ENCODE peak calls at places on chromosomes 6 and 20, in six cellular contexts. D is H1, X is trophoblast cell, I is H9, V is mesendoderm, J is neuronal stem cell. C is an unnamed sample.

GRCh38 chr6:4973972-4974885 is 29.6 kb downstream of the RPP40 start:
- DNase-seq in V (peak), X (no peak), D (peak), J (peak), I (peak), C (peak)

GRCh38 chr20:49712918-49713778 is 530 bp downstream of the B4GALT5 start:
- DNase-seq in J (no peak), V (peak), I (peak), D (peak), X (no peak), C (peak)

GRCh38 chr20:48761023-48761785 is 66.6 kb downstream of the PREX1 start:
- DNase-seq in X (no peak), D (no peak), J (no peak), V (no peak), I (no peak), C (no peak)

GRCh38 chr20:59948828-59949720 is 8.9 kb downstream of the FAM217B start:
- DNase-seq in I (no peak), V (peak), X (no peak), J (no peak), D (no peak), C (peak)

GRCh38 chr20:42706762-42707161 is 482.9 kb downstream of the PTPRT start:
- DNase-seq in J (no peak), I (no peak), D (no peak), V (no peak), X (no peak), C (no peak)

GRCh38 chr20:4709261-4710105 is 12.2 kb upstream of the PRND start:
- DNase-seq in J (no peak), I (no peak), V (no peak), X (no peak), D (no peak), C (no peak)

GRCh38 chr6:33905081-33905609 is 101.3 kb upstream of the MLN start:
- DNase-seq in I (no peak), D (no peak), V (no peak), X (no peak), J (no peak), C (no peak)

GRCh38 chr20:15496501-15497039 is 1076.7 kb downstream of the KIF16B start:
- DNase-seq in V (peak), I (no peak), X (no peak), D (no peak), J (no peak), C (no peak)

GRCh38 chr20:16062661-16063591 is 510.3 kb downstream of the KIF16B start:
- DNase-seq in I (no peak), D (no peak), V (peak), J (no peak), X (no peak), C (no peak)

GRCh38 chr6:4687989-4688947 is 87.9 kb upstream of the CDYL start:
- DNase-seq in I (no peak), J (no peak), X (peak), D (no peak), V (no peak), C (peak)

GRCh38 chr6:159979136-159979874 is 10.4 kb downstream of the IGF2R start:
- DNase-seq in V (peak), I (no peak), X (peak), D (no peak), J (no peak), C (peak)

GRCh38 chr6:73585566-73586415 is 65.0 kb upstream of the EEF1A1 start:
- DNase-seq in X (peak), D (no peak), J (no peak), I (peak), V (peak), C (peak)

GRCh38 chr20:32572271-32572968 is 12.7 kb downstream of the NOL4L start:
- DNase-seq in V (no peak), J (no peak), I (no peak), X (no peak), D (no peak), C (no peak)

GRCh38 chr6:21500314-21500713 is 93.2 kb upstream of the SOX4 start:
- DNase-seq in D (no peak), V (no peak), J (no peak), X (no peak), I (no peak), C (no peak)

GRCh38 chr6:143953922-143954321 is 54.1 kb downstream of the PLAGL1 start:
- DNase-seq in I (no peak), D (no peak), J (no peak), V (peak), X (no peak), C (no peak)
- H2AK5ac ChIP-seq in I (no peak), D (no peak), J (no peak), V (no peak), X (no peak), C (no peak)

DNA sequence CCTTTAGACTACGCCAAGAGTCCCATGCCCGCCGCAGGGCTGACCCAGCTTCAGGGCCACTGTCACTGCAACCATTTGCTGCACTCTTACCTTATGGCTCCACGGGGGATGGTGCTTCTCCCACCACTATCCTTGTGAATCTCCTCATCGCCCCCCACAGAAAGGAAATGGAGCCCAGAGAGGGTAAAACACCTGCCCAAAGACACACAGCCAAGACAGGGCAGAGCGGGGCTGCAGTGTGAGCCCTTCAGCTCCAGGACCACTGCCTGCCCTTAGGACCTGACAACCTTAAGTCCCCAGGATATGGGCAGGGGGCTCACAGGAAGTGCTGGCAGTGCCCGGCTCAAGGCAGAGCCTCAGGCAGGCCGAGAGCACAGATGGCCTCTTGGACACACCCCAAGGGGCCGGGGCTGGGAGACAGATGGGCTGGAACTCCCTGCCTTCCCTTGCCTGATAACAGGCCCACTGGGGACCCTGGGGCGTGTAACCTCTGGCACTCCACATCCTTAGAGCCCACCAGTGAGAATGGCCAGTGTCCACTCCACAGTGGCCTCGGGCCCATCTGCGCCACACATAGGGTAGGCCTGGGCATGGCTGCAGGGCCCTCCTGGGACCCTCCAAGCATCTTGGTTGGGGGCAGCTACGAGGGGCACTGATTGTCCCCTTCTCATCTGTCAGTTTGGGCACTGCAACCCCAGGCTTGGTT is 265.2 kb downstream of the TAF4 start:
- DNase-seq in X (no peak), J (no peak), V (no peak), D (no peak), I (no peak), C (no peak)
- H2AK5ac ChIP-seq in X (no peak), J (peak), V (no peak), D (no peak), I (no peak), C (no peak)

DNA sequence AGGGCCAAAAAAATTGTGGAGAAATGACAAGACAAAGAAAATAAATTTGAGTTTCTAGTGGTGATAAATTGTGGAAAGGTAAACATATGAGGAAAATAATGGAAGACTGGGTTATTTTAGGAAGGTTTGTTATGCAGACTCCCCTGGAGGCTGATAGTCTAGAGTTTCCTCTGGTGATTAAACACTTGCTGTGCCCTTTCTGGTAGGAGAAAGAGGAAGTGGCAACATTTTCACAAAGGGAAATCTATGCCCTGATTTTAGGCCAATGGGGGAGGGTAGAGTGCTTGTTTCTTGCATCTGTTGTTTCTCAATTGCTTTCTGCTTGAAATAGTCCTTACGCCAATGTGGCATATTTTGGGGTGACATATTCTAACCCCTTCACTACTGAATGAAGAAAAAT is 129.1 kb upstream of the DOK5 start:
- DNase-seq in X (no peak), J (no peak), V (no peak), I (no peak), D (no peak), C (no peak)
- H2AK5ac ChIP-seq in X (no peak), J (no peak), V (no peak), I (no peak), D (no peak), C (no peak)

GRCh38 chr6:85193339-85193738 is 256.5 kb upstream of the NT5E start:
- DNase-seq in X (no peak), V (no peak), I (no peak), J (no peak), D (no peak), C (no peak)
- H2AK5ac ChIP-seq in X (no peak), V (no peak), I (no peak), J (no peak), D (no peak), C (no peak)

DNA sequence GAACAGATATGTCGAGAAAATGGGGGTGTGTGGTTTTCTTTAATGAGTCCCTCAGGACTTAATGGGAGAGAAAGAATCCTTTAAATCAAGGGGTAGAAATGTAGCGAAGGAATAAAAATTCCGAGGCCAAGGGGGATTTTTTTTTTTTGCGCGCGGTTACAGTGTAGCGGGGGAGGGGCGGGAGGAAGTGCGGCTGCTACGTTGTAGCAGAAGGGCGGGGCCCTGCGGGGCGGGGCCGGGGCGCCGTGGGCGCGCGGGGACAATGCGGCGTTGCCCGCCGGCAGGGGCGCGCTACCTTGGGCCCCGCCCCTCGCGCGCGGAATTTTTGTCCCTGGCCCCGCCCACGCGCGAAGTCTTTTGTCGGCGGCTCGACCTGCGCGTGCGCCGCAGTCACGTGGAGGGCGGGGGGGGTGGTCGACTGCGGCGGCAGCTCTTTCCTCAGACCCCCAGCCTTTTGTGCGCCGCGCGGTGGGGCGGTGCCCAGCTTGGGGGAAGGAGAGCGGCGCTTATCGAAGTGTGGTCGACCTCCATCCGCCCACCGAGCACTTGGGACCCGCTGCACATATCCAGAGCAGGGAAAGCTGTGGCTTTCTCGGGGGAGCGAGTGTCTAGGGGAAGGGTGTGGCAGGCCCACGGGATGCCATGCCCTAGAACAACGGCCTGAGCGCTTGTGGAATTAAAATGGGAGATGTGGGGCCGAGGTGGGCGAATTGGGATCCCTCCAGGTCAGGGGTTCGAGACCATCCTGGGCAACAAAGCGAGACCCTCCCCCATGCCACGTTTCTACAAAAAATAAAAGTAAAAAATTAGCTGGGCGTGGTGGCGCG is 1.3 kb downstream of the TUBB start:
- DNase-seq in X (peak), J (peak), V (peak), I (peak), D (peak), C (peak)
- H2AK5ac ChIP-seq in X (peak), J (no peak), V (peak), I (no peak), D (peak), C (peak)

GRCh38 chr20:17491041-17491440 is 40.1 kb downstream of the BFSP1 start:
- DNase-seq in D (no peak), X (no peak), V (no peak), J (no peak), I (peak), C (no peak)
- H2AK5ac ChIP-seq in D (no peak), X (no peak), V (no peak), J (no peak), I (no peak), C (no peak)

DNA sequence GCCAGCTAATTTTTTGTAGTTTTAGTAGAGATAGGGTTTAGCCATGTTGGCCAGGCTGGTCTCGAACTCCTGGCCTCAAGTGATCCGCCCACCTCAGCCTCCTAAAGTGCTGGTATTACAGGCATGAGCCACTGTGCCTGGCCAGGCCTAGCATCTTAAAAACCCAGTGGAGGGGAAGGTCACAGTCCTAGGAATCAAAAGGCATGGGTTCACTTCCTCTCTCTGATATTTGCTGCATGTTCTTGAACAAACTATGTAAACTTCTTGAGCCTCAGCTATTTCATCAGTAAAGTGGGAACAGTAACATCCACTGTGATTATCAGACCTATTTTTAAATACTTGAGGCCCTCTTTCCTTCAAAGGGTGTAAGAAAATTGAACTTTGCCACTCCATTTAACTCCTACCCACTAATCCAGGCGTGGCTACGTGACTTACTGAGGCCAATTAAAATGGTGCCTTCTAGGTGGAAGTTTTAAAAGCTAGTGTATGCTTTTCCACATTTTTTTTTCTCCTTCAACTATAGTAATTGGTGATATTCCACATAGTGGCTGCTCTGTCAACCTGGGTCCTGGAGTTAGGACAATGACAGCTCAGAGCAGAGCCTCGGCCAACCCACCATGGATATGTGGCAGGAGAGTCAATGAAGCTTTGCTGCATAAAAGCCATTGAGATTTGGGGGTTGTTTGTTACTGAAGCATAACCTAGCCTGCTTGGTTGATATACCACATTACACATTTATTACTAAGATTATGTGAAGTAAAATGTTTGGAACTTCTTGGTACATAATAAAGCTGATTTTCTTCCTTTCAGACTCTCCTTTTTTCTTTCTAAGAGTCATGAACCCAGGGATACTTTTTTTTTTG is 32.2 kb upstream of the IER3 start:
- DNase-seq in J (no peak), X (no peak), D (no peak), I (no peak), V (no peak), C (no peak)
- H2AK5ac ChIP-seq in J (no peak), X (no peak), D (no peak), I (no peak), V (no peak), C (peak)

GRCh38 chr6:45880139-45880538 is 135.5 kb downstream of the CLIC5 start:
- DNase-seq in X (peak), J (no peak), V (peak), D (no peak), I (no peak), C (no peak)

GRCh38 chr6:45886776-45887175 is 128.9 kb downstream of the CLIC5 start:
- DNase-seq in D (no peak), X (peak), I (no peak), J (no peak), V (peak), C (no peak)

GRCh38 chr6:45882671-45883070 is 133.0 kb downstream of the CLIC5 start:
- DNase-seq in V (no peak), J (no peak), I (no peak), D (no peak), X (no peak), C (no peak)

GRCh38 chr6:45881705-45882435 is 133.8 kb downstream of the CLIC5 start:
- DNase-seq in X (no peak), I (no peak), V (no peak), J (no peak), D (no peak), C (no peak)

GRCh38 chr6:45884336-45884735 is 131.3 kb downstream of the CLIC5 start:
- DNase-seq in I (no peak), J (no peak), X (no peak), V (no peak), D (no peak), C (no peak)
- H2AK5ac ChIP-seq in I (no peak), J (no peak), X (no peak), V (no peak), D (no peak), C (no peak)

GRCh38 chr20:19830351-19830750 is 72.3 kb downstream of the RIN2 start:
- DNase-seq in V (no peak), I (no peak), D (no peak), X (peak), J (no peak), C (peak)
- H2AK5ac ChIP-seq in V (no peak), I (no peak), D (no peak), X (no peak), J (no peak), C (peak)

GRCh38 chr20:35294293-35294685 is 2.1 kb upstream of the FAM83C start:
- DNase-seq in J (no peak), X (no peak), I (no peak), V (no peak), D (no peak), C (no peak)
- H2AK5ac ChIP-seq in J (peak), X (no peak), I (no peak), V (no peak), D (no peak), C (no peak)